ENCODE peak calls at places on chromosomes 5 and 9, in six cellular contexts. One of them, this sample, is unnamed.

GRCh38 chr5:160363122-160363521 is 7.3 kb downstream of the C1QTNF2 start:
- DNase-seq in astrocyte: no peak
- DNase-seq in K562: no peak
- DNase-seq in CD8-positive, alpha-beta memory T cell: no peak
- DNase-seq in lower lobe of right lung: no peak
- DNase-seq in A673: no peak
- DNase-seq in this sample: no peak

GRCh38 chr9:112680731-112681402 is 37.0 kb downstream of the INIP start:
- DNase-seq in astrocyte: no peak
- DNase-seq in K562: no peak
- DNase-seq in CD8-positive, alpha-beta memory T cell: no peak
- DNase-seq in lower lobe of right lung: no peak
- DNase-seq in A673: no peak
- DNase-seq in this sample: no peak

GRCh38 chr9:83027153-83027867 is 35.6 kb downstream of the RASEF start:
- DNase-seq in astrocyte: peak; percentile 96
- DNase-seq in K562: no peak
- DNase-seq in CD8-positive, alpha-beta memory T cell: no peak
- DNase-seq in lower lobe of right lung: no peak
- DNase-seq in A673: no peak
- DNase-seq in this sample: no peak

GRCh38 chr5:171498166-171498565 is 78.7 kb downstream of the FGF18 start:
- DNase-seq in astrocyte: no peak
- DNase-seq in K562: no peak
- DNase-seq in CD8-positive, alpha-beta memory T cell: no peak
- DNase-seq in lower lobe of right lung: no peak
- DNase-seq in A673: no peak
- DNase-seq in this sample: no peak

GRCh38 chr5:16417392-16418074 is 48.1 kb downstream of the ZNF622 start:
- DNase-seq in astrocyte: no peak
- DNase-seq in K562: no peak
- DNase-seq in CD8-positive, alpha-beta memory T cell: no peak
- DNase-seq in lower lobe of right lung: no peak
- DNase-seq in A673: no peak
- DNase-seq in this sample: no peak

GRCh38 chr9:69996947-69997346 is 46.7 kb upstream of the MAMDC2 start:
- DNase-seq in astrocyte: no peak
- DNase-seq in K562: no peak
- DNase-seq in CD8-positive, alpha-beta memory T cell: no peak
- DNase-seq in lower lobe of right lung: no peak
- DNase-seq in A673: no peak
- DNase-seq in this sample: no peak

GRCh38 chr5:173529861-173530260 is 86.6 kb downstream of the BOD1 start:
- DNase-seq in astrocyte: no peak
- DNase-seq in K562: no peak
- DNase-seq in CD8-positive, alpha-beta memory T cell: no peak
- DNase-seq in lower lobe of right lung: no peak
- DNase-seq in A673: no peak
- DNase-seq in this sample: no peak

GRCh38 chr9:80094176-80094771 is 522.5 kb downstream of the TLE4 start:
- DNase-seq in astrocyte: no peak
- DNase-seq in K562: no peak
- DNase-seq in CD8-positive, alpha-beta memory T cell: no peak
- DNase-seq in lower lobe of right lung: no peak
- DNase-seq in A673: no peak
- DNase-seq in this sample: no peak

GRCh38 chr5:127206320-127207113 is 84.1 kb upstream of the MEGF10 start:
- DNase-seq in astrocyte: peak; percentile 86
- DNase-seq in K562: no peak
- DNase-seq in CD8-positive, alpha-beta memory T cell: no peak
- DNase-seq in lower lobe of right lung: no peak
- DNase-seq in A673: peak; percentile 33
- DNase-seq in this sample: no peak

GRCh38 chr5:107455111-107455544 is 215.6 kb downstream of the EFNA5 start:
- DNase-seq in astrocyte: peak; percentile 48
- DNase-seq in K562: no peak
- DNase-seq in CD8-positive, alpha-beta memory T cell: no peak
- DNase-seq in lower lobe of right lung: no peak
- DNase-seq in A673: peak; percentile 61
- DNase-seq in this sample: no peak

GRCh38 chr5:111262153-111262552 is 38.0 kb downstream of the CAMK4 start:
- DNase-seq in astrocyte: no peak
- DNase-seq in K562: no peak
- DNase-seq in CD8-positive, alpha-beta memory T cell: no peak
- DNase-seq in lower lobe of right lung: no peak
- DNase-seq in A673: no peak
- DNase-seq in this sample: no peak

GRCh38 chr9:129958771-129959170 is 84.2 kb downstream of the FNBP1 start:
- DNase-seq in astrocyte: no peak
- DNase-seq in K562: no peak
- DNase-seq in CD8-positive, alpha-beta memory T cell: no peak
- DNase-seq in lower lobe of right lung: no peak
- DNase-seq in A673: no peak
- DNase-seq in this sample: no peak

GRCh38 chr5:71751422-71751821 is 32.3 kb downstream of the CARTPT start:
- DNase-seq in astrocyte: no peak
- DNase-seq in K562: no peak
- DNase-seq in CD8-positive, alpha-beta memory T cell: no peak
- DNase-seq in lower lobe of right lung: no peak
- DNase-seq in A673: no peak
- DNase-seq in this sample: no peak

DNA sequence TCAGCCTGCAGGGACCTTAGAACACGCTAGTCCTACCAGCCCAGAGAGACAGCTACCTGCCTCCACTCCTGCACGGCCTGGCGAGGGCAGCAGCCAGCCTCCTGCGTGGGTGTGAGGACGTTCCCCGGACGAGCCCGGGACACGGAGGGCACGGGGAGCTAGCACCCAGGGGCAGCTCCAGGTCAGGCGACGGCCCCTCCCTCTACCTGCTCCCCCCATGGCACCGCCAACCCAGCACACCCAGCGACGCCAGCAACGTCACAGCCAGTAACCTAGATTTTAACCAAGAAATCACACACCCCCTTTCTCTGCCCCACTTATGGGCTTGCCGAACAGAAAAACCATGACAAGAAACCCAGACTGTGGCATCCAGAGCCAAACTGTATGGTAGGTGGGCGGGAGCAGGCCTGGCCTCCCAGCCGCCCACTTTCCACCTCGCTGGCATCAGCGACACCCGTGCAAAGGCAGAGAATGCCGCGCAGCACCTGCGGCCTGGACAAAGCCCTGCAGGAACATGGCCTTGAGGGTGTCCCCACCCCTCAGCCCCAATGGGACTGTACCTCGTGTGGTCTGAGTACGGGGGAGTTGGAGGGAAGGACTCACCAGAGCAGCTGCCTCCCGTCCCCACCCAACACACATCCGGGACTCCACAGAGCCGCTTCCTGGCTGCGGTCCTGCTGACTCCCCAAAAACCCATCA is 47.9 kb downstream of the NACC2 start:
- DNase-seq in astrocyte: no peak
- DNase-seq in K562: no peak
- DNase-seq in CD8-positive, alpha-beta memory T cell: peak; percentile 29
- DNase-seq in lower lobe of right lung: no peak
- DNase-seq in A673: no peak
- DNase-seq in this sample: no peak
- H3K4me1 ChIP-seq in astrocyte: peaks cover 17% of the 10 kb centered on the region
- H3K4me1 ChIP-seq in K562: no peaks in the 10 kb centered on the region
- H3K4me1 ChIP-seq in CD8-positive, alpha-beta memory T cell: peaks cover 8% of the 10 kb centered on the region
- H3K4me1 ChIP-seq in lower lobe of right lung: peaks cover 40% of the 10 kb centered on the region
- H3K4me1 ChIP-seq in A673: peaks cover 49% of the 10 kb centered on the region
- H3K4me1 ChIP-seq in this sample: peaks cover 51% of the 10 kb centered on the region

DNA sequence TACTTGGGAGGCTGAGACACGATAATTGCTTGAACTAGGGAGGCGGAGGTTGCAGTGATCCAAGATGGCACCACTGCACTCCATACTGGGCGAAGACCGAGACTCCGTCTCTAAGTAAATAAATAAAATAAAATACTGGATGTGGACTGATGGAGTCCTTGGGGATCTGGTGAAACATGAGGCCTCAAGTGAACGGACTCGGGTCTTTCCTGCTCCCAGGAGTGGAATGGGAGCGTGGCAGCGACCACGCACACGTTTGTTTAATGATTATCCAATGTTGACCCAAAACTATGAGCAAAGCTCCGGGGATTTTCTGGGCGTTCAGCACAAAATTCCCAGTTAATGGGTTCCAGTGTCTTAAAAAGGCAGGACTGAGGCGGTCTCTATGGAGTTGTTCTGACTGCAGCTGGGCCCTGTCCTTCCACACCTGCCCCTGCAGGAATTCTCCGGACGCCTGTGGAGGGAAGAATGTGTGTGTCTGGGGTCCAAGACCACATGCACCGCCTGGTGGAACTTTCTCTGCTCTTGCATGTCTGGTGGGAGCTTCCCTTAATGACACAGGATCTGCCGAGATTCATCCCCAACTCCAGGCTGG is 26.6 kb downstream of the NEK6 start:
- DNase-seq in astrocyte: peak; percentile 56
- DNase-seq in K562: no peak
- DNase-seq in CD8-positive, alpha-beta memory T cell: no peak
- DNase-seq in lower lobe of right lung: peak; percentile 66
- DNase-seq in A673: no peak
- DNase-seq in this sample: no peak
- H3K27ac ChIP-seq in astrocyte: peak overlapping the region; percentile 99
- H3K27ac ChIP-seq in K562: no peak overlapping the region
- H3K27ac ChIP-seq in CD8-positive, alpha-beta memory T cell: no peak overlapping the region
- H3K27ac ChIP-seq in lower lobe of right lung: peak overlapping the region; percentile 85
- H3K27ac ChIP-seq in A673: no peak overlapping the region
- H3K27ac ChIP-seq in this sample: peak overlapping the region; percentile 78

GRCh38 chr9:121192518-121192917 is 9.2 kb downstream of the RAB14 start:
- DNase-seq in astrocyte: no peak
- DNase-seq in K562: no peak
- DNase-seq in CD8-positive, alpha-beta memory T cell: no peak
- DNase-seq in lower lobe of right lung: no peak
- DNase-seq in A673: no peak
- DNase-seq in this sample: no peak

GRCh38 chr9:121196389-121196788 is 5.3 kb downstream of the RAB14 start:
- DNase-seq in astrocyte: no peak
- DNase-seq in K562: peak; percentile 38
- DNase-seq in CD8-positive, alpha-beta memory T cell: no peak
- DNase-seq in lower lobe of right lung: no peak
- DNase-seq in A673: no peak
- DNase-seq in this sample: no peak

GRCh38 chr9:121191235-121191634 is 10.4 kb downstream of the RAB14 start:
- DNase-seq in astrocyte: no peak
- DNase-seq in K562: no peak
- DNase-seq in CD8-positive, alpha-beta memory T cell: no peak
- DNase-seq in lower lobe of right lung: no peak
- DNase-seq in A673: no peak
- DNase-seq in this sample: no peak

GRCh38 chr9:121194730-121195129 is 6.9 kb downstream of the RAB14 start:
- DNase-seq in astrocyte: no peak
- DNase-seq in K562: no peak
- DNase-seq in CD8-positive, alpha-beta memory T cell: no peak
- DNase-seq in lower lobe of right lung: no peak
- DNase-seq in A673: no peak
- DNase-seq in this sample: no peak

GRCh38 chr9:121192959-121193645 is 8.6 kb downstream of the RAB14 start:
- DNase-seq in astrocyte: no peak
- DNase-seq in K562: no peak
- DNase-seq in CD8-positive, alpha-beta memory T cell: no peak
- DNase-seq in lower lobe of right lung: no peak
- DNase-seq in A673: no peak
- DNase-seq in this sample: no peak
- H3K4me1 ChIP-seq in astrocyte: no peaks in the 10 kb centered on the region
- H3K4me1 ChIP-seq in K562: peaks cover 11% of the 10 kb centered on the region
- H3K4me1 ChIP-seq in CD8-positive, alpha-beta memory T cell: peaks cover 78% of the 10 kb centered on the region
- H3K4me1 ChIP-seq in lower lobe of right lung: peaks cover 77% of the 10 kb centered on the region
- H3K4me1 ChIP-seq in A673: peaks cover 92% of the 10 kb centered on the region
- H3K4me1 ChIP-seq in this sample: peaks cover 100% of the 10 kb centered on the region

GRCh38 chr5:81017320-81017719 is 57.2 kb downstream of the RASGRF2 start:
- DNase-seq in astrocyte: no peak
- DNase-seq in K562: no peak
- DNase-seq in CD8-positive, alpha-beta memory T cell: no peak
- DNase-seq in lower lobe of right lung: no peak
- DNase-seq in A673: no peak
- DNase-seq in this sample: no peak
- H3K27ac ChIP-seq in astrocyte: no peak overlapping the region
- H3K27ac ChIP-seq in K562: no peak overlapping the region
- H3K27ac ChIP-seq in CD8-positive, alpha-beta memory T cell: no peak overlapping the region
- H3K27ac ChIP-seq in lower lobe of right lung: no peak overlapping the region
- H3K27ac ChIP-seq in A673: no peak overlapping the region
- H3K27ac ChIP-seq in this sample: no peak overlapping the region

DNA sequence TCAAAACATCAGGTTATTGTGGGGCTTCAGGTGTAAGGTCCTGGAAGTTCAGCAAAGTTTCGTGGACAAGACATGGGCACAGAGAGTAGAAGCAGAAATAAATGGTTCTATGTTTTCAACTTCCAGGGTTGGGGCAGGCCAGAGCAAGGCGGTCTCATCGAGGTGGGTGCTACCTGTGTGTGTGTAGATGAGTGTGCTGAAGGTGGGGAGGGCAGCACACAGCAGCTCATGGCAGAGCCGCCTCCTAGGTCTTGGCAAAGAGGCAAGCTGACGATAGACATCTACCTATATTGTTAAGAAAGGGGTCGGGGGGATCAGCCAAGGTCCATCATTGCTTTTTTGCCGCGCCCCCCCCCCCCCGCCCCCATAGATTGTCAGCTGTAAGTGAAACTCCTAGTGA is 3.8 kb downstream of the RAB24 start:
- DNase-seq in astrocyte: no peak
- DNase-seq in K562: no peak
- DNase-seq in CD8-positive, alpha-beta memory T cell: no peak
- DNase-seq in lower lobe of right lung: no peak
- DNase-seq in A673: no peak
- DNase-seq in this sample: peak; percentile 74
- H3K4me1 ChIP-seq in astrocyte: peaks cover 29% of the 10 kb centered on the region
- H3K4me1 ChIP-seq in K562: peaks cover 26% of the 10 kb centered on the region
- H3K4me1 ChIP-seq in CD8-positive, alpha-beta memory T cell: peaks cover 70% of the 10 kb centered on the region
- H3K4me1 ChIP-seq in lower lobe of right lung: peaks cover 70% of the 10 kb centered on the region
- H3K4me1 ChIP-seq in A673: peaks cover 10% of the 10 kb centered on the region
- H3K4me1 ChIP-seq in this sample: peaks cover 77% of the 10 kb centered on the region

GRCh38 chr9:95091574-95091970 is 225.9 kb downstream of the FANCC start:
- DNase-seq in astrocyte: peak; percentile 82
- DNase-seq in K562: no peak
- DNase-seq in CD8-positive, alpha-beta memory T cell: no peak
- DNase-seq in lower lobe of right lung: no peak
- DNase-seq in A673: no peak
- DNase-seq in this sample: no peak
- H3K27ac ChIP-seq in astrocyte: peak overlapping the region; percentile 92
- H3K27ac ChIP-seq in K562: no peak overlapping the region
- H3K27ac ChIP-seq in CD8-positive, alpha-beta memory T cell: no peak overlapping the region
- H3K27ac ChIP-seq in lower lobe of right lung: peak overlapping the region; percentile 74
- H3K27ac ChIP-seq in A673: no peak overlapping the region
- H3K27ac ChIP-seq in this sample: peak overlapping the region; percentile 77

DNA sequence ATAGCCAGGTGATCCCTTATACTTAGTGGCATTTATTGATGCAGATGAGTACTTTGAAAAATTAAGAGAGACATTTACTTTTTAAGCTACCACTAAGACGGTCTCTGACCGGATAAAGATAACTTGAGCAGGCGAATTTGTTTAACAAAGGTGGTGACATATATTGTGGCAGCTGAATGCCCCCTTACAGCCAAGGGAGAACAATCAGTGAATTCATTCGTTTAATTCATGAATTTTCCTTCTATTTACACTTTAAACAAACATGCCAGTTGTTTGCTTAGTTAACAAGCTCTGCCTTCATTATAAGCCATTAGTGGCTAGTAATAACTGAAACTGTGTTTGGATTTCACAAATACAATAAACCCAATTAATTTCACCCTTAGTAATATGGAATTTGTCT is 187.1 kb downstream of the AOPEP start:
- DNase-seq in astrocyte: no peak
- DNase-seq in K562: no peak
- DNase-seq in CD8-positive, alpha-beta memory T cell: no peak
- DNase-seq in lower lobe of right lung: no peak
- DNase-seq in A673: no peak
- DNase-seq in this sample: no peak
- H3K4me1 ChIP-seq in astrocyte: peaks cover 34% of the 10 kb centered on the region
- H3K4me1 ChIP-seq in K562: peaks cover 1% of the 10 kb centered on the region
- H3K4me1 ChIP-seq in CD8-positive, alpha-beta memory T cell: no peaks in the 10 kb centered on the region
- H3K4me1 ChIP-seq in lower lobe of right lung: peaks cover 15% of the 10 kb centered on the region
- H3K4me1 ChIP-seq in A673: peaks cover under 1% of the 10 kb centered on the region
- H3K4me1 ChIP-seq in this sample: no peaks in the 10 kb centered on the region